ENCODE peak calls at places on chromosomes 6 and 20, in seven cellular contexts. J is spleen; U is stimulated activated CD8-positive, alpha-beta memory T cell treated with anti-CD3 and anti-CD28 coated beads, Interleukin-4, amount 100 ng/mL, for 24 hours; X is smooth muscle cell of the brain vasculature; I is left lung; K is left colon; B is cardiac fibroblast. E is an unnamed sample.

GRCh38 chr6:113347420-113347819 is 509.7 kb upstream of the MARCKS start:
- DNase-seq in B (peak), J (no peak), U (no peak), X (no peak), I (no peak), K (no peak), E (no peak)

GRCh38 chr6:118939683-118940082 is 4.7 kb upstream of the MCM9 start:
- DNase-seq in K (no peak), J (no peak), B (no peak), I (no peak), X (no peak), U (no peak), E (no peak)

GRCh38 chr6:106089981-106090380 is 3.8 kb downstream of the PRDM1 start:
- DNase-seq in U (no peak), K (no peak), I (no peak), B (peak), J (no peak), X (no peak), E (no peak)

GRCh38 chr6:43674921-43675320 is 12.7 kb downstream of the MRPS18A start:
- DNase-seq in B (no peak), J (no peak), X (no peak), K (no peak), U (no peak), I (no peak), E (no peak)

GRCh38 chr20:49586967-49587587 is 19.1 kb upstream of the PTGIS start:
- DNase-seq in X (no peak), B (peak), I (no peak), J (no peak), U (no peak), K (no peak), E (no peak)

GRCh38 chr20:53582574-53583351 is 10.9 kb downstream of the ZNF217 start:
- DNase-seq in I (no peak), B (peak), U (no peak), K (no peak), J (no peak), X (no peak), E (peak)

GRCh38 chr20:38764563-38765355 is 16.5 kb downstream of the ACTR5 start:
- DNase-seq in X (no peak), B (peak), I (no peak), U (peak), J (no peak), K (no peak), E (no peak)

GRCh38 chr6:165439928-165440554 is 130.6 kb upstream of the C6orf118 start:
- DNase-seq in X (peak), I (no peak), J (no peak), B (peak), K (no peak), U (no peak), E (no peak)

GRCh38 chr6:18388252-18388651 is 1.1 kb downstream of the RNF144B start:
- DNase-seq in I (no peak), U (no peak), J (no peak), X (no peak), K (no peak), B (peak), E (no peak)

GRCh38 chr6:45607818-45608217 is 230.1 kb upstream of the SUPT3H start:
- DNase-seq in K (no peak), I (no peak), U (no peak), J (no peak), X (no peak), B (peak), E (no peak)

GRCh38 chr6:140043357-140043756 is 668.9 kb upstream of the CITED2 start:
- DNase-seq in J (no peak), B (peak), I (no peak), X (no peak), U (no peak), K (no peak), E (peak)

GRCh38 chr6:26305097-26305841 is 59.7 kb upstream of the BTN3A2 start:
- DNase-seq in U (no peak), X (no peak), B (peak), K (peak), I (peak), J (peak), E (no peak)

GRCh38 chr20:34268851-34269668 is 27.8 kb downstream of the ASIP start:
- DNase-seq in I (peak), X (no peak), J (peak), U (no peak), B (peak), K (peak), E (no peak)

GRCh38 chr6:43952746-43953145 is 174.5 kb downstream of the MRPL14 start:
- DNase-seq in K (no peak), I (no peak), J (no peak), X (no peak), B (peak), U (no peak), E (no peak)

GRCh38 chr6:141988954-141989705 is 143.6 kb upstream of the GJE1 start:
- DNase-seq in U (no peak), J (no peak), B (peak), K (no peak), I (no peak), X (peak), E (no peak)

GRCh38 chr6:86615299-86615698 is 322.0 kb upstream of the HTR1E start:
- DNase-seq in J (no peak), B (no peak), X (no peak), K (no peak), U (no peak), I (no peak), E (no peak)

GRCh38 chr6:132401120-132401940 is at the start of gene MOXD1:
- DNase-seq in X (no peak), B (peak), I (peak), U (no peak), K (peak), J (peak), E (no peak)

GRCh38 chr20:34712525-34713192 is 8.5 kb downstream of the TP53INP2 start:
- DNase-seq in X (no peak), K (no peak), J (no peak), I (no peak), B (no peak), U (no peak), E (no peak)

GRCh38 chr6:25014806-25015560 is 79.2 kb upstream of the RIPOR2 start:
- DNase-seq in I (no peak), U (no peak), B (peak), X (no peak), J (no peak), K (no peak), E (no peak)

GRCh38 chr6:109867009-109867969 is 110.8 kb upstream of the GPR6 start:
- DNase-seq in X (no peak), U (no peak), I (no peak), K (peak), B (no peak), J (no peak), E (no peak)

GRCh38 chr6:16851758-16852157 is 90.5 kb upstream of the ATXN1 start:
- DNase-seq in K (no peak), I (no peak), B (no peak), X (no peak), J (no peak), U (no peak), E (peak)

GRCh38 chr20:878511-879307 is 37.4 kb downstream of the ANGPT4 start:
- DNase-seq in K (no peak), U (no peak), B (peak), X (no peak), I (no peak), J (peak), E (no peak)

GRCh38 chr20:35466856-35467255 is 11.5 kb downstream of the CEP250 start:
- DNase-seq in X (no peak), U (no peak), I (no peak), J (no peak), B (no peak), K (no peak), E (no peak)

GRCh38 chr20:6908673-6909072 is 141.2 kb downstream of the BMP2 start:
- DNase-seq in U (no peak), J (no peak), X (no peak), K (no peak), I (no peak), B (no peak), E (no peak)

E was measured in SIG-M5.